ENCODE peak calls at places on chromosome 10, in four cellular contexts. One of them, this sample, is unnamed.

GRCh38 chr10:78849115-78849514 is 219.7 kb upstream of the ZMIZ1 start:
- DNase-seq in WTC11: no peak
- DNase-seq in K562: no peak
- DNase-seq in HepG2: no peak
- DNase-seq in this sample: no peak

GRCh38 chr10:116722736-116723427 is 19.5 kb downstream of the HSPA12A start:
- DNase-seq in K562: no peak
- DNase-seq in HepG2: no peak
- DNase-seq in WTC11: no peak
- DNase-seq in this sample: no peak

GRCh38 chr10:43091846-43092245 is 15.0 kb downstream of the RET start:
- DNase-seq in HepG2: no peak
- DNase-seq in K562: no peak
- DNase-seq in WTC11: no peak
- DNase-seq in this sample: no peak

GRCh38 chr10:77501152-77501845 is 136.3 kb downstream of the KCNMA1 start:
- DNase-seq in K562: no peak
- DNase-seq in WTC11: no peak
- DNase-seq in HepG2: no peak
- DNase-seq in this sample: no peak

GRCh38 chr10:121804460-121804859 is 123.4 kb downstream of the ATE1 start:
- DNase-seq in WTC11: no peak
- DNase-seq in HepG2: no peak
- DNase-seq in K562: no peak
- DNase-seq in this sample: no peak

GRCh38 chr10:62115842-62116241 is 152.8 kb downstream of the RTKN2 start:
- DNase-seq in HepG2: no peak
- DNase-seq in K562: no peak
- DNase-seq in WTC11: no peak
- DNase-seq in this sample: no peak

GRCh38 chr10:21995557-21995956 is 8.0 kb downstream of the DNAJC1 start:
- DNase-seq in WTC11: no peak
- DNase-seq in K562: no peak
- DNase-seq in HepG2: no peak
- DNase-seq in this sample: no peak

GRCh38 chr10:108290823-108291222 is 1126.3 kb upstream of the SORCS1 start:
- DNase-seq in HepG2: no peak
- DNase-seq in WTC11: no peak
- DNase-seq in K562: no peak
- DNase-seq in this sample: no peak

GRCh38 chr10:84269773-84270172 is 24.9 kb downstream of the RGR start:
- DNase-seq in HepG2: no peak
- DNase-seq in WTC11: no peak
- DNase-seq in K562: no peak
- DNase-seq in this sample: no peak

GRCh38 chr10:128701381-128701780 is 575.2 kb upstream of the MKI67 start:
- DNase-seq in K562: no peak
- DNase-seq in WTC11: no peak
- DNase-seq in HepG2: no peak
- DNase-seq in this sample: no peak

GRCh38 chr10:1663226-1663625 is 74.1 kb downstream of the ADARB2 start:
- DNase-seq in HepG2: no peak
- DNase-seq in WTC11: no peak
- DNase-seq in K562: no peak
- DNase-seq in this sample: no peak

GRCh38 chr10:128035557-128035973 is 90.7 kb downstream of the MKI67 start:
- DNase-seq in WTC11: peak
- DNase-seq in K562: peak
- DNase-seq in HepG2: no peak
- DNase-seq in this sample: peak

GRCh38 chr10:95485030-95485429 is 76.1 kb downstream of the SORBS1 start:
- DNase-seq in WTC11: no peak
- DNase-seq in K562: no peak
- DNase-seq in HepG2: no peak
- DNase-seq in this sample: no peak

GRCh38 chr10:4498763-4499251 is 327.2 kb upstream of the AKR1E2 start:
- DNase-seq in K562: no peak
- DNase-seq in WTC11: no peak
- DNase-seq in HepG2: no peak
- DNase-seq in this sample: no peak

GRCh38 chr10:86300399-86300925 is 66.1 kb downstream of the GRID1 start:
- DNase-seq in HepG2: no peak
- DNase-seq in K562: no peak
- DNase-seq in WTC11: no peak
- DNase-seq in this sample: no peak

GRCh38 chr10:34294137-34294536 is 521.0 kb downstream of the PARD3 start:
- DNase-seq in HepG2: no peak
- DNase-seq in WTC11: no peak
- DNase-seq in K562: no peak
- DNase-seq in this sample: no peak

GRCh38 chr10:114386446-114386845 is 17.9 kb downstream of the AFAP1L2 start:
- DNase-seq in HepG2: no peak
- DNase-seq in K562: no peak
- DNase-seq in WTC11: peak
- DNase-seq in this sample: no peak

GRCh38 chr10:117532003-117532385 is 10.6 kb upstream of the EMX2 start:
- DNase-seq in WTC11: no peak
- DNase-seq in HepG2: no peak
- DNase-seq in K562: no peak
- DNase-seq in this sample: no peak

GRCh38 chr10:97981816-97982215 is 48.6 kb downstream of the CRTAC1 start:
- DNase-seq in WTC11: no peak
- DNase-seq in K562: no peak
- DNase-seq in HepG2: no peak
- DNase-seq in this sample: no peak

GRCh38 chr10:114372179-114372578 is 32.1 kb downstream of the AFAP1L2 start:
- DNase-seq in HepG2: no peak
- DNase-seq in K562: no peak
- DNase-seq in WTC11: no peak
- DNase-seq in this sample: no peak

GRCh38 chr10:109846832-109847231 is 76.5 kb downstream of the XPNPEP1 start:
- DNase-seq in WTC11: no peak
- DNase-seq in K562: no peak
- DNase-seq in HepG2: no peak
- DNase-seq in this sample: no peak

GRCh38 chr10:72557362-72557761 is 68.5 kb downstream of the MICU1 start:
- DNase-seq in WTC11: no peak
- DNase-seq in K562: no peak
- DNase-seq in HepG2: no peak
- DNase-seq in this sample: no peak

GRCh38 chr10:24882047-24882698 is 70.2 kb downstream of the PRTFDC1 start:
- DNase-seq in K562: no peak
- DNase-seq in WTC11: no peak
- DNase-seq in HepG2: no peak
- DNase-seq in this sample: no peak

GRCh38 chr10:79137826-79138225 is 69.1 kb downstream of the ZMIZ1 start:
- DNase-seq in HepG2: no peak
- DNase-seq in WTC11: no peak
- DNase-seq in K562: no peak
- DNase-seq in this sample: no peak

GRCh38 chr10:6721480-6721879 is 141.4 kb upstream of the PRKCQ start:
- DNase-seq in HepG2: no peak
- DNase-seq in K562: no peak
- DNase-seq in WTC11: no peak
- DNase-seq in this sample: no peak

GRCh38 chr10:75596930-75597629 is 165.7 kb downstream of the LRMDA start:
- DNase-seq in HepG2: no peak
- DNase-seq in K562: no peak
- DNase-seq in WTC11: no peak
- DNase-seq in this sample: no peak

GRCh38 chr10:944034-944831 is 12.7 kb upstream of the LARP4B start:
- DNase-seq in K562: no peak
- DNase-seq in WTC11: no peak
- DNase-seq in HepG2: no peak
- DNase-seq in this sample: no peak

GRCh38 chr10:70355234-70356021 is 27.0 kb downstream of the LRRC20 start:
- DNase-seq in WTC11: no peak
- DNase-seq in K562: no peak
- DNase-seq in HepG2: no peak
- DNase-seq in this sample: no peak

GRCh38 chr10:133185916-133186315 is 25.9 kb downstream of the KNDC1 start:
- DNase-seq in K562: no peak
- DNase-seq in WTC11: no peak
- DNase-seq in HepG2: no peak
- DNase-seq in this sample: no peak

GRCh38 chr10:119688033-119688508 is 36.9 kb downstream of the BAG3 start:
- DNase-seq in HepG2: peak
- DNase-seq in K562: no peak
- DNase-seq in WTC11: no peak
- DNase-seq in this sample: no peak

GRCh38 chr10:86299562-86299961 is 67.0 kb downstream of the GRID1 start:
- DNase-seq in WTC11: no peak
- DNase-seq in K562: no peak
- DNase-seq in HepG2: no peak
- DNase-seq in this sample: no peak

GRCh38 chr10:62399211-62399610 is 25.0 kb downstream of the ZNF365 start:
- DNase-seq in WTC11: no peak
- DNase-seq in HepG2: no peak
- DNase-seq in K562: no peak
- DNase-seq in this sample: no peak

GRCh38 chr10:59098387-59098786 is 78.1 kb upstream of the PHYHIPL start:
- DNase-seq in WTC11: no peak
- DNase-seq in K562: no peak
- DNase-seq in HepG2: no peak
- DNase-seq in this sample: no peak

GRCh38 chr10:97612386-97612785 is 20.9 kb downstream of the MORN4 start:
- DNase-seq in K562: peak
- DNase-seq in WTC11: no peak
- DNase-seq in HepG2: peak
- DNase-seq in this sample: peak

GRCh38 chr10:65843203-65843602 is 1082.6 kb upstream of the LRRTM3 start:
- DNase-seq in WTC11: no peak
- DNase-seq in HepG2: no peak
- DNase-seq in K562: no peak
- DNase-seq in this sample: no peak

DNA sequence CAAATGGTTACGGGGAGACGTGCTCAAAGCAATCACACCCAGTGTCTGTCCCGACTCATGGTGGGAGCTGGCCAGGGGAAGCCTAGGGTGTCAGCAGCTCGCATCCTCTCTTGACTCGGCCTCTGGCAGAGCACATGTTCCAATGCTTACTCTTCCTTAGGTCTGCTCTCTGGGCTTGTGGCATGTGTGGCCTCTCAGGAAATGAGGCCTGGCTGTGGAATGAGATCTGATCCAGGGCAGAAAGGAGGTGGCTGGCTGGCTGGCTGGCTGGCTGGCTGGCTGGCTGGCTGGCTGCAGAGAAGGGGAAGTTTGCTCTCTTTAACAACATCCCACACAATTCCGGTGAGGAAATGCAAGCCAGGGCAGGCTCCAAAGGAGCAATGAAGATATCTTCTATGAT is 153.4 kb downstream of the FANK1 start:
- DNase-seq in WTC11: no peak
- DNase-seq in HepG2: no peak
- DNase-seq in K562: no peak
- DNase-seq in this sample: no peak
- TF ChIP-seq ELF4 in WTC11: no peak
- TF ChIP-seq ELF4 in HepG2: no peak
- TF ChIP-seq ELF4 in K562: no peak
- TF ChIP-seq ELF4 in this sample: no peak

DNA sequence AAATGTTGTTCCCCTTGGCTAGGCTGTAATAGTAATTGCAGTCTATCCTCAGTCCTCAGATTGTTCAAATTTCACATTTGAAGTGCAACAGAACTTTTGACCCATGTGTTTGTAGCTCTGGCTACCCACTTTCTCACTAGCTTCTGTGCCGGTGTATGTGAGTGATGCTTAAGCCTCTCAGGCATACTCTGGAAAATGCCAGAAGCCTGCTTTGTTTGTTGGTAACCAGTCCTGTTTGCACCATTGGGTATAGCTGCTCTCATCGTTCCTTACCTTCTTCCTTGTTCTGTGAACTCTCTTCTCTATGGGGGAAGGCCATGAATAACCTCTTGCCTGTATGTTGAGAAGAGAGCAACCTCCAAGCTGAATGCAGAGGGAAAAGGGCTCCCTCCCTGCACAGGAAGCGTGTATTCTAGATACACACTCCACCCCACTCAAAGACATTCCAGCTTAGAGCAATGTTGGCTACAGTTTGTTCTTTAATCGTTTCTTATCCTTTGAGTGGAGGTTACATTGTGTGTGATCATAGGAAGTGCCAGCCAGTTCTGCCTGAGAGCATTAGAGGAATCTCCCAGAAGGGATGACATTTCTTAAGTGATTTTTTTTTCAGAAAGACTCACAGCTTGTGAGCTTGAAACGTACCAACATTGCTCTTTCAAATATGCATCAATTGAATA is 40.5 kb downstream of the C1QL3 start:
- DNase-seq in WTC11: no peak
- DNase-seq in K562: no peak
- DNase-seq in HepG2: no peak
- DNase-seq in this sample: no peak
- TF ChIP-seq SP1 in WTC11: no peak
- TF ChIP-seq SP1 in K562: no peak
- TF ChIP-seq SP1 in HepG2: no peak
- TF ChIP-seq SP1 in this sample: no peak

DNA sequence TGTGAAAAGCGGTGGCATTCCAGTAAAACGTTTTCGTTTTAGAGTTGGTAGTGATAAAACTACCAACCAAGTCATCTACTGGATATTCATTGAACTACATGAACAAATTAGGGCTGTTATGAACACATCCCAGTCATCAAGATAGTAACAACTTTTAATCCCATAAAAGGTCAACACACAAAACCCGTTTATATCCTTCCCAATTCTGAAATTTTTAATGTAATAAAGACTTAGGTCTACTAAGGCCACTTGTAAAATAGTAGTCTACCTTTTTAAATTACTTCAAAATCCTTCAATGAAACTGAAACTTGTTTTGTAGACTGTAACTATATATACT is 1.2 kb downstream of the ATAD1 start:
- DNase-seq in HepG2: no peak
- DNase-seq in WTC11: no peak
- DNase-seq in K562: no peak
- DNase-seq in this sample: no peak
- TF ChIP-seq ELF4 in HepG2: no peak
- TF ChIP-seq ELF4 in WTC11: no peak
- TF ChIP-seq ELF4 in K562: no peak
- TF ChIP-seq ELF4 in this sample: no peak

DNA sequence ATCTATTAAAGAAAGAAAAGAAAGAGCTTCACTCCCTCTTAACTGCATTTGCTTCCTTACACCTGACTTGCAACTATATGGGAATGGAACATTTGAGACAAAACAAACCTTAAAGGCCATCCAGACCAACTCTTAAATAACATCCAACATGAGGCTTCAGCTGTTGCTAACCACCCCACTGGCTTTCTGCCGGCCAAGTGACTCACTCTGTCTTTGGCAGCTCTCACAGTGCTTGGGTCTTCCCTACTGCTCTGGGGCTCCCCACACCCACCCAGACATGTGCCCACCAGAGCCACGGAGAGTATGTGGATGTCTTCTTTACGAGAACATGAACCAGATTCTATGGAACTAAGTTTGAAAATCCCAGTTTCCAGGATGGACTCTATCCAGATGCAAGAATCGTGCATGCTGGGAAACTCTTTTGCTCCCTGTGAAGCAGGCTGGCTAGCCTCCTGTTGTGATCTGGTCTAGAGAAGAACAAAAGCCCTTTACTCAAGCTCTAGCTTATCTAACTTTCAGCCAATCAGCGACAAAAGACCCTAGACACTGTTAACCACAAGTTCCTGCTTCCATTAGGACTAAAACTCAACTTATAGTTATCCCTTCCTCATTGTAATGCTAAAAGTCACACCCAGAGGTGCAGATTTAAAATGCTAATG is 245.7 kb downstream of the TCERG1L start:
- DNase-seq in WTC11: no peak
- DNase-seq in HepG2: no peak
- DNase-seq in K562: no peak
- DNase-seq in this sample: no peak
- TF ChIP-seq SP1 in WTC11: no peak
- TF ChIP-seq SP1 in HepG2: no peak
- TF ChIP-seq SP1 in K562: no peak
- TF ChIP-seq SP1 in this sample: no peak

This sample was measured in HEK293T.